ENCODE peak calls at places on chromosomes 6 and 20, in seven cellular contexts. One of them, this sample, is unnamed.

GRCh38 chr6:89148016-89148750 is 2.3 kb downstream of the PM20D2 start:
- DNase-seq in DMS79: no peak
- DNase-seq in HS-5: no peak
- DNase-seq in iris pigment epithelial cell: no peak
- DNase-seq in naive B cell: no peak
- DNase-seq in GM04504: no peak
- DNase-seq in pancreas: no peak
- DNase-seq in this sample: peak; percentile 15

GRCh38 chr6:2749972-2750600 is 636 bp downstream of the MYLK4 start:
- DNase-seq in DMS79: no peak
- DNase-seq in HS-5: no peak
- DNase-seq in iris pigment epithelial cell: peak; percentile 60
- DNase-seq in naive B cell: peak; percentile 62
- DNase-seq in GM04504: no peak
- DNase-seq in pancreas: peak; percentile 80
- DNase-seq in this sample: peak; percentile 50

GRCh38 chr20:62795023-62795761 is 1.1 kb upstream of the MRGBP start:
- DNase-seq in DMS79: peak; percentile 71
- DNase-seq in HS-5: no peak
- DNase-seq in iris pigment epithelial cell: peak; percentile 59
- DNase-seq in naive B cell: peak; percentile 56
- DNase-seq in GM04504: no peak
- DNase-seq in pancreas: peak; percentile 77
- DNase-seq in this sample: peak; percentile 74

GRCh38 chr20:24118096-24118780 is 129.7 kb upstream of the GGTLC1 start:
- DNase-seq in DMS79: no peak
- DNase-seq in HS-5: no peak
- DNase-seq in iris pigment epithelial cell: no peak
- DNase-seq in naive B cell: no peak
- DNase-seq in GM04504: no peak
- DNase-seq in pancreas: no peak
- DNase-seq in this sample: no peak

GRCh38 chr20:37898301-37899104 is 4.4 kb upstream of the VSTM2L start:
- DNase-seq in DMS79: no peak
- DNase-seq in HS-5: no peak
- DNase-seq in iris pigment epithelial cell: no peak
- DNase-seq in naive B cell: no peak
- DNase-seq in GM04504: no peak
- DNase-seq in pancreas: no peak
- DNase-seq in this sample: no peak

GRCh38 chr6:166056637-166057036 is 111.0 kb downstream of the TBXT start:
- DNase-seq in DMS79: no peak
- DNase-seq in HS-5: no peak
- DNase-seq in iris pigment epithelial cell: peak; percentile 14
- DNase-seq in naive B cell: no peak
- DNase-seq in GM04504: no peak
- DNase-seq in pancreas: no peak
- DNase-seq in this sample: no peak

GRCh38 chr6:113428702-113429101 is 428.4 kb upstream of the MARCKS start:
- DNase-seq in DMS79: no peak
- DNase-seq in HS-5: no peak
- DNase-seq in iris pigment epithelial cell: peak; percentile 54
- DNase-seq in naive B cell: no peak
- DNase-seq in GM04504: no peak
- DNase-seq in pancreas: no peak
- DNase-seq in this sample: no peak

GRCh38 chr20:61728326-61728725 is 337.4 kb downstream of the TAF4 start:
- DNase-seq in DMS79: no peak
- DNase-seq in HS-5: no peak
- DNase-seq in iris pigment epithelial cell: no peak
- DNase-seq in naive B cell: no peak
- DNase-seq in GM04504: no peak
- DNase-seq in pancreas: peak; percentile 8
- DNase-seq in this sample: no peak

GRCh38 chr6:97203343-97203742 is 79.7 kb downstream of the MMS22L start:
- DNase-seq in DMS79: peak; percentile 78
- DNase-seq in HS-5: no peak
- DNase-seq in iris pigment epithelial cell: peak; percentile 56
- DNase-seq in naive B cell: no peak
- DNase-seq in GM04504: no peak
- DNase-seq in pancreas: no peak
- DNase-seq in this sample: no peak

GRCh38 chr20:34403908-34404307 is 40.8 kb downstream of the ITCH start:
- DNase-seq in DMS79: no peak
- DNase-seq in HS-5: no peak
- DNase-seq in iris pigment epithelial cell: no peak
- DNase-seq in naive B cell: peak; percentile 35
- DNase-seq in GM04504: no peak
- DNase-seq in pancreas: no peak
- DNase-seq in this sample: no peak

GRCh38 chr6:109743739-109744138 is 52.6 kb downstream of the FIG4 start:
- DNase-seq in DMS79: no peak
- DNase-seq in HS-5: peak; percentile 75
- DNase-seq in iris pigment epithelial cell: peak; percentile 70
- DNase-seq in naive B cell: no peak
- DNase-seq in GM04504: peak; percentile 46
- DNase-seq in pancreas: no peak
- DNase-seq in this sample: no peak

GRCh38 chr6:102742033-102742432 is 1348.5 kb downstream of the GRIK2 start:
- DNase-seq in DMS79: no peak
- DNase-seq in HS-5: no peak
- DNase-seq in iris pigment epithelial cell: no peak
- DNase-seq in naive B cell: no peak
- DNase-seq in GM04504: no peak
- DNase-seq in pancreas: no peak
- DNase-seq in this sample: no peak

GRCh38 chr20:32727663-32728062 is 15.6 kb downstream of the COMMD7 start:
- DNase-seq in DMS79: peak; percentile 29
- DNase-seq in HS-5: peak; percentile 62
- DNase-seq in iris pigment epithelial cell: peak; percentile 93
- DNase-seq in naive B cell: no peak
- DNase-seq in GM04504: peak; percentile 71
- DNase-seq in pancreas: no peak
- DNase-seq in this sample: no peak

GRCh38 chr20:54526801-54527200 is 51.4 kb downstream of the DOK5 start:
- DNase-seq in DMS79: no peak
- DNase-seq in HS-5: no peak
- DNase-seq in iris pigment epithelial cell: no peak
- DNase-seq in naive B cell: no peak
- DNase-seq in GM04504: no peak
- DNase-seq in pancreas: no peak
- DNase-seq in this sample: no peak

GRCh38 chr6:36920546-36920945 is 34.0 kb upstream of the PI16 start:
- DNase-seq in DMS79: no peak
- DNase-seq in HS-5: no peak
- DNase-seq in iris pigment epithelial cell: peak; percentile 40
- DNase-seq in naive B cell: no peak
- DNase-seq in GM04504: no peak
- DNase-seq in pancreas: no peak
- DNase-seq in this sample: no peak

GRCh38 chr20:10553326-10553984 is 118.3 kb downstream of the SLX4IP start:
- DNase-seq in DMS79: peak; percentile 50
- DNase-seq in HS-5: peak; percentile 48
- DNase-seq in iris pigment epithelial cell: peak; percentile 76
- DNase-seq in naive B cell: no peak
- DNase-seq in GM04504: peak; percentile 35
- DNase-seq in pancreas: peak; percentile 70
- DNase-seq in this sample: peak; percentile 29

GRCh38 chr6:93021235-93021909 is 398.0 kb downstream of the EPHA7 start:
- DNase-seq in DMS79: no peak
- DNase-seq in HS-5: no peak
- DNase-seq in iris pigment epithelial cell: no peak
- DNase-seq in naive B cell: no peak
- DNase-seq in GM04504: no peak
- DNase-seq in pancreas: no peak
- DNase-seq in this sample: no peak

GRCh38 chr6:72631480-72631879 is 9.6 kb downstream of the KCNQ5 start:
- DNase-seq in DMS79: no peak
- DNase-seq in HS-5: no peak
- DNase-seq in iris pigment epithelial cell: no peak
- DNase-seq in naive B cell: no peak
- DNase-seq in GM04504: no peak
- DNase-seq in pancreas: no peak
- DNase-seq in this sample: no peak

GRCh38 chr6:80771941-80772340 is 665.5 kb downstream of the BCKDHB start:
- DNase-seq in DMS79: no peak
- DNase-seq in HS-5: no peak
- DNase-seq in iris pigment epithelial cell: peak; percentile 24
- DNase-seq in naive B cell: no peak
- DNase-seq in GM04504: no peak
- DNase-seq in pancreas: no peak
- DNase-seq in this sample: no peak

GRCh38 chr6:155955038-155955437 is 499.4 kb upstream of the NOX3 start:
- DNase-seq in DMS79: no peak
- DNase-seq in HS-5: no peak
- DNase-seq in iris pigment epithelial cell: no peak
- DNase-seq in naive B cell: peak; percentile 8
- DNase-seq in GM04504: no peak
- DNase-seq in pancreas: no peak
- DNase-seq in this sample: no peak

GRCh38 chr6:154617175-154617574 is 106.7 kb upstream of the CNKSR3 start:
- DNase-seq in DMS79: no peak
- DNase-seq in HS-5: no peak
- DNase-seq in iris pigment epithelial cell: peak; percentile 38
- DNase-seq in naive B cell: no peak
- DNase-seq in GM04504: no peak
- DNase-seq in pancreas: no peak
- DNase-seq in this sample: no peak

GRCh38 chr20:49165611-49166010 is 22.5 kb downstream of the STAU1 start:
- DNase-seq in DMS79: no peak
- DNase-seq in HS-5: no peak
- DNase-seq in iris pigment epithelial cell: no peak
- DNase-seq in naive B cell: no peak
- DNase-seq in GM04504: no peak
- DNase-seq in pancreas: no peak
- DNase-seq in this sample: no peak

GRCh38 chr20:19867074-19867473 is 109.0 kb downstream of the RIN2 start:
- DNase-seq in DMS79: no peak
- DNase-seq in HS-5: no peak
- DNase-seq in iris pigment epithelial cell: peak; percentile 94
- DNase-seq in naive B cell: no peak
- DNase-seq in GM04504: no peak
- DNase-seq in pancreas: no peak
- DNase-seq in this sample: no peak

This sample was measured in T-helper 2 cell treated with Interferon-gamma antibody and Interleukin-4, amounts not matched to agents 5 μg/mL and 100 μg/mL, for 36 hours.